ENCODE peak calls at places on chromosomes 13 and 19, in seven cellular contexts. R is PC-3, D is neural progenitor cell, Z is GM23248, F is fibroblast of lung, N is MM.1S, M is endothelial cell of umbilical vein. P is an unnamed sample.
A peak's percentile ranks its signal among the peaks of the same experiment; 100 is the strongest.

GRCh38 chr13:60583196-60583908 is 186.3 kb downstream of the TDRD3 start:
- DNase-seq in D (peak; percentile 37), R (no peak), F (peak; percentile 85), Z (peak; percentile 89), N (no peak), M (no peak), P (peak; percentile 85)

GRCh38 chr19:34265221-34265650 is 10.9 kb downstream of the GARRE1 start:
- DNase-seq in R (no peak), M (peak; percentile 48), Z (no peak), N (no peak), F (no peak), D (no peak), P (no peak)

GRCh38 chr13:72384879-72385278 is 342.6 kb downstream of the MZT1 start:
- DNase-seq in N (no peak), Z (no peak), R (peak; percentile 46), M (no peak), D (no peak), F (peak; percentile 55), P (peak; percentile 48)

GRCh38 chr19:46435009-46435408 is 6.3 kb upstream of the PNMA8C start:
- DNase-seq in Z (no peak), R (no peak), F (no peak), M (no peak), N (no peak), D (no peak), P (no peak)

GRCh38 chr13:81888855-81889254 is 1547.9 kb upstream of the SPRY2 start:
- DNase-seq in N (no peak), F (no peak), M (no peak), Z (no peak), D (no peak), R (no peak), P (no peak)

GRCh38 chr13:55394470-55394869 is 1746.2 kb upstream of the PRR20A start:
- DNase-seq in R (no peak), N (no peak), M (no peak), F (no peak), D (no peak), Z (no peak), P (no peak)

GRCh38 chr19:5621311-5621944 is 1.1 kb downstream of the SAFB2 start:
- DNase-seq in D (no peak), R (no peak), N (no peak), Z (no peak), M (peak; percentile 19), F (no peak), P (no peak)

GRCh38 chr19:46472592-46472991 is 1.2 kb upstream of the PNMA8A start:
- DNase-seq in R (no peak), F (no peak), D (no peak), N (no peak), M (no peak), Z (no peak), P (no peak)

GRCh38 chr13:52846567-52847321 is 1.7 kb downstream of the PCDH8 start:
- DNase-seq in D (peak; percentile 95), R (no peak), N (no peak), M (peak; percentile 24), F (peak; percentile 25), Z (peak; percentile 55), P (peak; percentile 10)

GRCh38 chr13:29835280-29836061 is 14.9 kb downstream of the UBL3 start:
- DNase-seq in D (no peak), M (no peak), N (no peak), F (no peak), Z (no peak), R (no peak), P (no peak)

GRCh38 chr13:113267642-113268405 is 29.2 kb upstream of the LAMP1 start:
- DNase-seq in F (no peak), M (no peak), N (no peak), Z (no peak), D (no peak), R (no peak), P (no peak)

DNA sequence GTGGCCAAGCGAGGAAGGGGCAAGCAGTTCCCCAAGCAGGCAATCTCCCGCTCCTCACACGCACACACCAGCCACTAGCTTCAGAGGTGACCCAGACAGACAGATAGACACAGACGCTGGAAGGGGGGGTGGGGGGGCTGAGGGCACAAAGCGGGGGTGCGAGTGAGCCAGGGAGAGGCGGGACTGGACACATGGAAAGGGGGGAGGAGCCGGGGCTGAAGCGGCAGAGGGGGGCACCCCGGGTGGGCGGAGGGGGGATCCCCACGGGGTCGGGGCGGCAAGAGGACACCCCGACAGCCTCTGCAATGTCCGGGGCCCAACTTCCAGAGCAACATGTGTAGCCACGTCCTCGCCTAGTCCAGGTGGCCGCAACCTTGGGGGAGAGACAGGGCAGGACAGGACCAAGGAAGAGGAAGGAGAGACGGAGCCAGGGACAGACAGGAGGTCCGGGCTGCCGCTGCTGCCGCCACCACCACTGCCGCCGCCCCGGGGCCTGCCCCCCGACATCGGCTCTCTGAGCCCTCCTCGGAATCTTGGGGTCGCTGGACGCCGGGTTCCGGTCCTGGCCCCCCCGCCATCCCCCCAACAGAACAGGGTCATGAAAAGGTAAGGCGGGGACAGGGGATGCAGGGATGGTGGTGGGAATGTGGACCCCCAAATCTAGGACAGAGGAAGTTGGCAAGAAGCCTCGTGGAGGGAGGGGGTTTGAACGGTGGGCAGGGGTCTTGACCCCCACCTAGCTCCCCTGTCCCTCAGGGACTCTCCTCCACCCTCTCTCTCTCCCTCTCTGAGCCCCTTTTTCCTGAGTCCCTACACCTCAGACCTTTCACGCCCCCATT is 1.1 kb downstream of the GRIN2D start:
- DNase-seq in D (no peak), N (no peak), Z (peak; percentile 44), M (no peak), F (no peak), R (no peak), P (no peak)
- TF ChIP-seq EZH2 in D (peak; percentile 73), N (no peak), Z (peak; percentile 85), M (peak; percentile 80), F (peak; percentile 95), R (no peak), P (peak; percentile 81)

GRCh38 chr19:37981785-37982475 is 74.9 kb downstream of the SIPA1L3 start:
- DNase-seq in M (no peak), N (no peak), Z (no peak), R (no peak), D (no peak), F (peak; percentile 96), P (peak; percentile 97)

GRCh38 chr19:37982655-37983054 is 75.6 kb downstream of the SIPA1L3 start:
- DNase-seq in D (no peak), N (no peak), R (no peak), Z (no peak), M (no peak), F (no peak), P (no peak)

GRCh38 chr19:37977992-37978391 is 71.0 kb downstream of the SIPA1L3 start:
- DNase-seq in M (peak; percentile 37), D (peak; percentile 73), F (peak; percentile 98), R (no peak), N (no peak), Z (peak; percentile 57), P (peak; percentile 98)

GRCh38 chr19:37979547-37980082 is 72.6 kb downstream of the SIPA1L3 start:
- DNase-seq in N (no peak), R (no peak), M (no peak), F (peak; percentile 69), D (no peak), Z (no peak), P (peak; percentile 59)

DNA sequence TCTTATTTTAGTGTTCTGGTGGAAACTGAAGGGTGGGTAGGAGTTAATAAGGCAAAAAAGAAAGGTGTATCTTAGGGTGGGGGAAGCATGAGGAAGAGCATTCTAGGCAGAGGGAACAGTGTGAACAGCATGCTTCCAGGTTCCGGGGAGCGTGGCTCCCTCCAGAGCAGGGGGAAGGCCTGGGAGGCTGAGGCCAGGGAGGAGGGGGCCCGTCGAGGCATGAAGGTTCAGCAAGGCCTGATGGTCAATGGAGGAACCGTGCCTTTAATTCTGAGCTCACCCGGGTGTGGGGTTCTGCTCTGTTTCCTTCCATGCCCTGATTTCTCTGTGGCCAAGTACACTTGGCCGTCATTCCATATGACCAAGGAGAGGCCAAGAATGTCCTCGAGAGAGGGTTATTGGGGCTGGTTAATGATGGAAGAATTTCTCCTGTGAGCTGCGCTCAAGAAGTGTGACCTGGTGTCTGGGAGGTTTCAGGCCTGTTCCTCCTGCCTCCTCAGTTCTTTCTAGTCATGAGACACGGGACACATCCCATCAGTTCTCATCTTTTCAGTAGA is 73.5 kb downstream of the SIPA1L3 start:
- DNase-seq in M (no peak), D (no peak), Z (no peak), F (peak; percentile 52), N (no peak), R (no peak), P (peak; percentile 50)
- TF ChIP-seq EZH2 in M (no peak), D (no peak), Z (no peak), F (no peak), N (no peak), R (no peak), P (no peak)

GRCh38 chr13:30997697-30998547 is 65.5 kb downstream of the TEX26 start:
- DNase-seq in Z (no peak), F (no peak), N (no peak), R (no peak), M (no peak), D (no peak), P (no peak)
- TF ChIP-seq EZH2 in Z (no peak), F (no peak), N (no peak), R (no peak), M (no peak), D (no peak), P (no peak)

GRCh38 chr13:27926644-27927434 is 7.0 kb downstream of the PDX1 start:
- DNase-seq in R (no peak), F (no peak), N (no peak), D (peak; percentile 49), M (no peak), Z (peak; percentile 21), P (no peak)

GRCh38 chr13:27929868-27930267 is 10.1 kb downstream of the PDX1 start:
- DNase-seq in R (no peak), Z (no peak), M (no peak), F (no peak), N (no peak), D (no peak), P (no peak)

GRCh38 chr13:27928353-27928804 is 8.6 kb downstream of the PDX1 start:
- DNase-seq in D (no peak), M (no peak), R (no peak), F (no peak), Z (no peak), N (no peak), P (no peak)

GRCh38 chr13:27927444-27928352 is 7.9 kb downstream of the PDX1 start:
- DNase-seq in N (no peak), M (no peak), R (no peak), F (no peak), Z (no peak), D (peak; percentile 36), P (no peak)

DNA sequence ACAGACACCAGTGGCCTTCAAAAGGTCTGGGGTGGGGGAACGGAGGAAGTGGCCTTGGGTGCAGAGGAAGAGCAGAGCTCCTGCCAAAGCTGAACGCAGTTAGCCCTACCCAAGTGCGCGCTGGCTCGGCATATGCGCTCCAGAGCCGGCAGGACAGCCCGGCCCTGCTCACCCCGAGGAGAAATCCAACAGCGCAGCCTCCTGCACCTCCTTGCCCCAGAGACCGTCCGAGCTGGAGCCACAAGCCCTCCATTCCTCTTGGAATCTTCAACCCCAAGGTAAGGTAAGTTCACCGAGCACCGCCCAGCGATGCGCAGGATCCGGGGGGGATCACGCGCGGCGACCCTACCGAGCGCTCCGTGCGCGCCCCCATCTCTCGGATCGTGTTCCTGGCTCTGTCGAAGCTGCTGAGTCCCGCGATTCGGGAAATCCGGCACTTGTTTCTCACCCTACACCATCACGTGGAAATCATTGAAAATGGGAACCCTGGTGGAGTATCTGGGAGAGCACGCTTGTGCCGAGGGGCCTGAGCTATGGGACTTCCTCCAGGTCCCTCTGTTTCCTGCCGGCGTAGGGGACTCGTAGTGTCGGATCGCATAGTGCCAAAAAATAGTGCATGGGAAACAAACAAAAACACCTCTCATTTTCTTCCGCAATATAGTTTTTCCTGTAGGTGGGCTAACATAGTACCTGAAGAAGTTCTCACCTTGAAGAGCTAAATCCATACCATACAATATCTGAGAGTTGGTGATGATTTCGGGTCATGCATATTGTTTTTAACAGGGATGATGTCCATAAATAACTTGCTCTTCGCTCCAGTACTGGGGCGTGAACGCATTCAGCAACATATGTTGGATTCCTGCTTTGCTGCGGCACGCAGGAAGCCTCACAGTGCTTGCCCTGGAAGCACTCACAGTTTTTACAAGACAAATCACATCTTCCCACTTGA is 9.3 kb downstream of the PDX1 start:
- DNase-seq in F (no peak), D (no peak), Z (no peak), R (no peak), N (no peak), M (no peak), P (no peak)
- TF ChIP-seq EZH2 in F (peak; percentile 58), D (peak; percentile 82), Z (no peak), R (no peak), N (no peak), M (peak; percentile 56), P (no peak)

P was measured in astrocyte.